ENCODE peak calls at places on chromosomes 16 and 17, in seven cellular contexts. One of them, this sample, is unnamed.

GRCh38 chr16:21302454-21302853 is 24.4 kb upstream of the CRYM start:
- DNase-seq in NCI-H510A treated with DMSO at 0.1 percent for 48 hours: peak
- DNase-seq in fibroblast of lung: no peak
- DNase-seq in H7: peak
- DNase-seq in HuH-7: no peak
- DNase-seq in posterior vena cava: no peak
- DNase-seq in T-helper 9 cell: no peak
- DNase-seq in this sample: no peak

GRCh38 chr16:53207810-53208752 is 153.3 kb downstream of the CHD9 start:
- DNase-seq in NCI-H510A treated with DMSO at 0.1 percent for 48 hours: peak
- DNase-seq in fibroblast of lung: peak
- DNase-seq in H7: peak
- DNase-seq in HuH-7: peak
- DNase-seq in posterior vena cava: no peak
- DNase-seq in T-helper 9 cell: no peak
- DNase-seq in this sample: peak

GRCh38 chr17:46972346-46972745 is 6.7 kb downstream of the RPRML start:
- DNase-seq in NCI-H510A treated with DMSO at 0.1 percent for 48 hours: no peak
- DNase-seq in fibroblast of lung: no peak
- DNase-seq in H7: no peak
- DNase-seq in HuH-7: no peak
- DNase-seq in posterior vena cava: peak
- DNase-seq in T-helper 9 cell: no peak
- DNase-seq in this sample: no peak

GRCh38 chr17:48429638-48430586 is at the start of gene SKAP1:
- DNase-seq in NCI-H510A treated with DMSO at 0.1 percent for 48 hours: no peak
- DNase-seq in fibroblast of lung: no peak
- DNase-seq in H7: peak
- DNase-seq in HuH-7: no peak
- DNase-seq in posterior vena cava: peak
- DNase-seq in T-helper 9 cell: peak
- DNase-seq in this sample: no peak

GRCh38 chr17:62778990-62779681 is 29.0 kb downstream of the MARCHF10 start:
- DNase-seq in NCI-H510A treated with DMSO at 0.1 percent for 48 hours: peak
- DNase-seq in fibroblast of lung: peak
- DNase-seq in H7: no peak
- DNase-seq in HuH-7: no peak
- DNase-seq in posterior vena cava: no peak
- DNase-seq in T-helper 9 cell: no peak
- DNase-seq in this sample: no peak

GRCh38 chr16:65066646-65067045 is 55.2 kb downstream of the CDH11 start:
- DNase-seq in NCI-H510A treated with DMSO at 0.1 percent for 48 hours: no peak
- DNase-seq in fibroblast of lung: no peak
- DNase-seq in H7: no peak
- DNase-seq in HuH-7: no peak
- DNase-seq in posterior vena cava: no peak
- DNase-seq in T-helper 9 cell: no peak
- DNase-seq in this sample: no peak

GRCh38 chr17:55434721-55435120 is 13.1 kb upstream of the MMD start:
- DNase-seq in NCI-H510A treated with DMSO at 0.1 percent for 48 hours: no peak
- DNase-seq in fibroblast of lung: peak
- DNase-seq in H7: no peak
- DNase-seq in HuH-7: no peak
- DNase-seq in posterior vena cava: no peak
- DNase-seq in T-helper 9 cell: no peak
- DNase-seq in this sample: no peak

GRCh38 chr16:76784530-76784929 is 406.5 kb upstream of the MON1B start:
- DNase-seq in NCI-H510A treated with DMSO at 0.1 percent for 48 hours: no peak
- DNase-seq in fibroblast of lung: no peak
- DNase-seq in H7: no peak
- DNase-seq in HuH-7: no peak
- DNase-seq in posterior vena cava: no peak
- DNase-seq in T-helper 9 cell: no peak
- DNase-seq in this sample: no peak

GRCh38 chr16:71537643-71538042 is 11.4 kb downstream of the CHST4 start:
- DNase-seq in NCI-H510A treated with DMSO at 0.1 percent for 48 hours: peak
- DNase-seq in fibroblast of lung: peak
- DNase-seq in H7: peak
- DNase-seq in HuH-7: peak
- DNase-seq in posterior vena cava: no peak
- DNase-seq in T-helper 9 cell: no peak
- DNase-seq in this sample: no peak

GRCh38 chr17:72254808-72255449 is 134.1 kb downstream of the SOX9 start:
- DNase-seq in NCI-H510A treated with DMSO at 0.1 percent for 48 hours: no peak
- DNase-seq in fibroblast of lung: peak
- DNase-seq in H7: no peak
- DNase-seq in HuH-7: no peak
- DNase-seq in posterior vena cava: no peak
- DNase-seq in T-helper 9 cell: no peak
- DNase-seq in this sample: no peak

GRCh38 chr17:82228842-82229685 is at the start of gene SLC16A3:
- DNase-seq in NCI-H510A treated with DMSO at 0.1 percent for 48 hours: no peak
- DNase-seq in fibroblast of lung: peak
- DNase-seq in H7: peak
- DNase-seq in HuH-7: peak
- DNase-seq in posterior vena cava: peak
- DNase-seq in T-helper 9 cell: peak
- DNase-seq in this sample: no peak

GRCh38 chr17:14942511-14943185 is 322.5 kb downstream of the PMP22 start:
- DNase-seq in NCI-H510A treated with DMSO at 0.1 percent for 48 hours: no peak
- DNase-seq in fibroblast of lung: no peak
- DNase-seq in H7: no peak
- DNase-seq in HuH-7: no peak
- DNase-seq in posterior vena cava: no peak
- DNase-seq in T-helper 9 cell: no peak
- DNase-seq in this sample: no peak

This sample was measured in iPS DF 6.9.